ENCODE peak calls at places on chromosomes 11 and 22, in eight cellular contexts. E is foreskin fibroblast, K is coronary artery, J is spleen, F is heart left ventricle, Q is HFF-Myc, V is BE2C, G is fibroblast of mammary gland. Z is an unnamed sample.

GRCh38 chr11:121391914-121392313 is 60.2 kb upstream of the SORL1 start:
- DNase-seq in J (no peak), K (no peak), Q (no peak), G (peak), F (no peak), V (no peak), E (no peak), Z (no peak)

GRCh38 chr22:38751422-38752346 is 4.1 kb downstream of the SUN2 start:
- DNase-seq in J (peak), K (no peak), E (no peak), Q (no peak), G (no peak), V (no peak), F (peak), Z (no peak)

GRCh38 chr11:36305047-36305446 is 9.0 kb downstream of the PRR5L start:
- DNase-seq in F (no peak), Q (no peak), E (no peak), K (no peak), V (no peak), J (no peak), G (no peak), Z (no peak)

GRCh38 chr11:32962016-32962415 is 53.7 kb upstream of the DEPDC7 start:
- DNase-seq in E (no peak), J (no peak), F (no peak), V (no peak), G (peak), Q (no peak), K (no peak), Z (no peak)

GRCh38 chr11:96464695-96465307 is 75.0 kb downstream of the JRKL start:
- DNase-seq in G (peak), F (no peak), E (peak), J (no peak), V (peak), Q (peak), K (no peak), Z (no peak)

GRCh38 chr11:11035331-11035730 is 177.5 kb upstream of the ZBED5 start:
- DNase-seq in G (no peak), Q (no peak), E (no peak), J (no peak), K (no peak), F (no peak), V (no peak), Z (no peak)

GRCh38 chr22:35533365-35534029 is 7.1 kb upstream of the RASD2 start:
- DNase-seq in E (no peak), F (no peak), V (no peak), G (no peak), J (no peak), K (no peak), Q (no peak), Z (no peak)

GRCh38 chr11:65419773-65420481 is 2.7 kb upstream of the NEAT1 start:
- DNase-seq in K (peak), Q (peak), V (peak), G (peak), E (peak), J (peak), F (peak), Z (peak)

GRCh38 chr11:29008481-29008880 is 900.3 kb downstream of the METTL15 start:
- DNase-seq in K (no peak), G (no peak), E (no peak), V (no peak), F (no peak), J (no peak), Q (no peak), Z (no peak)

GRCh38 chr11:16792426-16792825 is 54.0 kb downstream of the C11orf58 start:
- DNase-seq in G (no peak), V (no peak), Q (no peak), K (no peak), J (peak), E (no peak), F (no peak), Z (no peak)

DNA sequence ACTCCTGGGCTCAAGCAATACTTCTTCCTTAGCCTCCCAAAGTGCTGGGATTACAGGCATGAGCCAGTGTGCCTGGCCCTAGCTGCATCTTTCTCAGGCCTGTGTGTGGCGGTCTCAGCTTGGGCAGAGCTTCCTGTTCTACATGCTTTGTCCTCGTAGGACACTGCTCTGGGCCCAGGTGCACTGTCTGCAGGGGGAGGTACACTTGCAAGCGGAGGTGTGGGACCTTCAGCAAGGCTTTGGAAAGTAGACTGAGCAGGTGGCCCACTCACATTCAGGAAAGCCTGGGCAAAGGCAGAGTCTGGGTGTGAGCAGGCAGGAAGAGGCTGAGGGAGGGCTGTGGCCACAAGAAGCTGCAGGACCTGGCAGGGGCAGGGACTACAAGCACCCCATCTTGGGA is 33.6 kb upstream of the SUSD2 start:
- DNase-seq in V (no peak), G (no peak), K (no peak), F (no peak), Q (no peak), J (no peak), E (no peak), Z (no peak)
- TF ChIP-seq CTCF in V (no peak), G (no peak), K (no peak), F (no peak), Q (no peak), J (no peak), E (no peak), Z (no peak)

DNA sequence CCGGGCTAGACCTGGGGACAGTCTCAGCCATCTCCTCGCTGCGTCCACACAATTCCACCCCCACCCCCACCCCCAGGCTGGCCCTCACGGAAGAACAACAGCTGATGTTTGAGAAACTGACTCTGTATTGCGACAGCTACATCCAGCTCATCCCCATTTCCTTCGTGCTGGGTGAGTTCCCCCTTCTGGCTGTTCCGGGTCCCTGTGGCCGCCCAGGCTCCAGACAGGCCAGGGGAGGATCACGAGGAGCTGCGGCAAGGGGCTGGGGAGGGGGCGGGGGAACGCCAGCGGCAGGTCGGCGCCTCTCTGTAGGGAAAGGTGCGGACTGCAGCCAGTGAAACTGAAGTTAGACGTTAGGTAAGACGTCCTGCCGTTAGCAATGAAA is 4.9 kb downstream of the BEST1 start:
- DNase-seq in Q (no peak), F (peak), J (peak), G (peak), E (peak), V (no peak), K (peak), Z (peak)
- TF ChIP-seq CTCF in Q (peak), F (no peak), J (peak), G (peak), E (peak), V (no peak), K (no peak), Z (no peak)

DNA sequence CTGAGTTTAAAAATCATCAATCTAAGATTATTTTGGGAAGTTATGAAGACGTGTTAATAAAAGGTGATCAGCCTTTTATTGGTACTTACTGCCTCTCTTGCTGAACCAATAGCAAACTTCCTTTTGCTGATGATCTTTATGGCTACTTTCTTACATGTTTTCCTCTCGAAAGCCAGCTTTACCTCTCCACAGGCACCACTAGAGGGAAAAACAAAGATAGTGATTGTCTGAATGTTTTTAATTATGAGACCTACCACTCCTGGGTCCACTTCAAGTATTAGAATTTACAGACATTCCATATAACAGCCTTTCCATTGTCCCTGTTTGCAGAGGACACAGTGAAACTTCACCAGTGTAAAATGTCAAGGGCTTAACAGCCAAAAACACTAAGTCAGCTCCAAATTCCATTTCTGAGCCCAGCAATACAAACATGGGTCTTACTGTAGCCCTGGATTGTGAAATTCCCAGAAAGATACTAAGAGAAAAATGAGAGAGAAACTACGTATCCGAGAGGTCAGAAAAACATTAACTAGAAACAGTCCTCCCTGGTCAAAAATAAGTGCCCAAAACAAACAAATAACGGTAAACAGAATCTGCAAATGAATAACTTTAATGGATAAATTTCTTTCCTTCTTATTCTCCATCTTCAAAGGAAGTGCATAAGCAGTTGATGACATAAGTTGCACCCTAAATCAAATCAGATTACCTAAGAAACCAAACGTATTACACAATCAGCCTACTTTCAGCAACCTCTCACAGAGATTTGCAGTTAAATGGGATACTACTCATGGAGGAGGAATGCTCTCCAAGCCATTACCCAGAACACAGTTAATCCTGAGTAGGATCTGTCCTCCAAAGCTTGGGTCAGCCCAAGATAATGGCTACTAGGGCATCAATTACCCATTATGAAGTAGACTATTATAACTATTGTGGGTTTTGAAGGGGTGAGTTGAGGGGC is 29.5 kb downstream of the CHEK2 start:
- DNase-seq in K (no peak), F (no peak), Q (peak), V (no peak), E (peak), J (no peak), G (peak), Z (no peak)
- TF ChIP-seq CTCF in K (no peak), F (no peak), Q (peak), V (no peak), E (peak), J (no peak), G (peak), Z (no peak)

GRCh38 chr22:46027219-46028068 is 50.5 kb upstream of the WNT7B start:
- DNase-seq in J (peak), F (peak), G (no peak), V (no peak), E (peak), Q (no peak), K (peak), Z (no peak)
- TF ChIP-seq CTCF in J (peak), F (peak), G (no peak), V (no peak), E (no peak), Q (no peak), K (no peak), Z (no peak)

GRCh38 chr22:26826431-26826935 is 169.1 kb downstream of the MIAT start:
- DNase-seq in J (no peak), K (no peak), Q (no peak), E (no peak), V (no peak), F (no peak), G (no peak), Z (no peak)
- TF ChIP-seq CTCF in J (no peak), K (no peak), Q (no peak), E (no peak), V (no peak), F (no peak), G (no peak), Z (no peak)

DNA sequence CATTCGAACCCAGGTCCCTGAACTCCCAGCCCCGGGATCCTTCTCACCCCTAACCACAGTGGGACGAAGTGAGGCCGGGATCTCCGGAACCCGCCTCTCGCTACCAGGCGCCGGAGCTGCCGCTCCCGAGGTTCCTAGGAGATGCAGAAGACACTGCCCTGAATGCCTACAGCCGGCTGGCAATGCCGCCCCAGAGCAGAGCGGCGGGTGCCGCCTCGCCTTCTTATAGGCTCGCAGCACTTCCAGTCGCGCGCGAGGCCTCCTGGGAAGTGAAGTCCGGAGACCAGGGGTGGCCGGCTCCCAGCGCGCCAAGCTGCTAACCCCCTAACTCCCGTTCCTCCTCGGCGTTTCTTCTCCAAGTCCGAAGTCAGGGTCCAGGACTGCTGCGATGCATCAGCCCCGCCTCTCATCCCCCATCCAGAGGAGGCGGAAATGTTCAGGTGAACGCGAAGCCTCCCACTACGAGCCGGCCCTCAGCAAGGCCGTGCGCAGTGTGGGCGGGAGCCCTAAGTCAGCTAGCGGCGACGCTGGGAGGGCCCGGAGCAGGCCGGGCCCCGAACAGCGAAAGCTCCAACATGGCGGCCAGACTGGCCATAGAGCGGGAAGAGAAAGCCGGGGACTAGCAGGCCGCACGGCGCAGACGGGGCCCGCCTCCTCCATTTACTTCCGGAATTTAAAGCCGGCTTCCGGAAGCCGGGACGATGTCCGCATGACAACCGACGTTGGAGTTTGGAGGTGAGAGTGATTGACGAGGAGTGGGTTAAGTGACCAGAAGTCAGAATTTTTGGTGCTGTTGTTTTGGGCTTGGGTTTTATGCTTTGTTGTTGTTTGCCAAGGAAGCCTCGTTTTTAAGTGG is at the start of the genes CYB561A3 and TMEM138:
- DNase-seq in E (peak), J (peak), Q (peak), K (peak), V (peak), F (peak), G (peak), Z (peak)
- TF ChIP-seq CTCF in E (no peak), J (no peak), Q (no peak), K (no peak), V (no peak), F (no peak), G (no peak), Z (no peak)

DNA sequence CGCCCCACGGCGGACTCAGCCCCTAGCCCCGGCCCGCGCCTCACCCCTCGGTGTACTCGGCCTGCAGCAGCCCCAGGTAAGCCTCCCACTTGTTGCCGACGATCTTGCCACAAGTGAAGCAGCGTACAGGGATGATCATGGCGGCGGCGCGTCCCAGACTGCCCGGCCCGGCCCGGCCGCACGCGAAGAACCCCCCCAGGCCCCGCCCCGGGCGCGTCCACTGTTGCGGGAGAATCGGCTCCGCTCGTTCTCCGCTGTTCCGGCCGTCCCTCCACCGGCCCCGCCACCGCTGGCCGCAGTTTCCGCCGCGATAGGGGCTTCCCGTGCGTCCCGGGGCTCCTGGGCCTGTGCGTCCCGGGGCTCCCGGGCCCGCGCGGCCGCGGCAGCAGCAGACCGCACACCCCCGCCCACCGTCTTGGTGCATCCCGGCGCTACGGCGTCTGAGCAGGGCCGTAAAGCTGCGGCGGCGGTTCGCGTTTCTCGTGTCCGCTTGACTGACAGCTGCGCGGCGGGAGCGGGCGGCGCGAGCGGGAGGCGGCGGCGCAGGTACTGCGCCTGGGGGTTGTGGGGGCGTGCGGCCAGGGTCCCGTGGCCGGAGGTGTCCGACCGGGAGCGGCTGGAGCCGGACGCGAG is at the start of the genes POLR2L and TSPAN4:
- DNase-seq in E (peak), V (peak), G (peak), K (peak), J (peak), F (peak), Q (peak), Z (peak)
- TF ChIP-seq CTCF in E (no peak), V (no peak), G (no peak), K (no peak), J (no peak), F (no peak), Q (no peak), Z (no peak)

GRCh38 chr11:8812438-8812837 is 98.6 kb upstream of the AKIP1 start:
- DNase-seq in F (no peak), K (no peak), V (no peak), E (peak), Q (no peak), G (peak), J (no peak), Z (no peak)
- TF ChIP-seq CTCF in F (no peak), K (no peak), V (no peak), E (no peak), Q (no peak), G (no peak), J (no peak), Z (no peak)

DNA sequence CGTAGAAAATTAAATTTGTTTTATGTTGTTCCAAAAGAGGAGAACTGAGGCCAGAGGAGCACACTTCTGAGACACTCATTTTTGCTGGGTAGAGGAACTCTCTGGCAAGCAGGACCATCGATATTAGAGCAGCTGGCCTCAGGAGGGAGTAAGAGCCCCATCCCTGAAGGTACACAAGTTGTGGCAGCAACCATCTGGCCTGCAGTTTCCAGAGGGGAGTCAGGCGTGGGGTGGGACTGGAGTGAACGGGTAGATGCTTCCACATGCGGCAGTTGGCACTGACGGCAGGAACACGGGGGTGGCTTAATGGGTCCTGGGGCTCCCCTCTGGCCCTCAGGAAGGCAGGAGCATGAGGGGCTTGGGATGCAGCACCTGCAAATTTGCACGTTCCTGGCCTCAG is 13.2 kb upstream of the SSTR3 start:
- DNase-seq in K (no peak), G (no peak), V (no peak), Q (no peak), E (peak), F (peak), J (peak), Z (no peak)
- TF ChIP-seq CTCF in K (no peak), G (peak), V (no peak), Q (peak), E (peak), F (no peak), J (no peak), Z (no peak)

GRCh38 chr11:93225642-93226041 is 27.9 kb upstream of the SLC36A4 start:
- DNase-seq in E (peak), J (no peak), G (peak), K (no peak), Q (no peak), V (no peak), F (no peak), Z (no peak)
- TF ChIP-seq CTCF in E (no peak), J (peak), G (peak), K (no peak), Q (no peak), V (peak), F (peak), Z (no peak)